ENCODE peak calls at places on chromosomes 5 and 9, in five cellular contexts. J is Peyer's patch, C is HCT116, F is DND-41, Z is heart left ventricle. S is an unnamed sample. For H3K27me3, the result is how much of the 10 kb centered on the place peaks cover.

GRCh38 chr9:90872835-90873294 is 71.2 kb downstream of the SYK start:
- DNase-seq in F (no peak), C (no peak), J (no peak), Z (no peak), S (no peak)

GRCh38 chr5:138054206-138054605 is 21.3 kb upstream of the FAM13B start:
- DNase-seq in F (no peak), Z (no peak), J (no peak), C (no peak), S (no peak)

GRCh38 chr5:45774528-45774927 is 78.3 kb upstream of the HCN1 start:
- DNase-seq in C (no peak), F (no peak), Z (no peak), J (no peak), S (no peak)

GRCh38 chr9:38089387-38090165 is 20.5 kb upstream of the SHB start:
- DNase-seq in F (no peak), C (no peak), Z (no peak), J (no peak), S (no peak)

GRCh38 chr9:132645306-132645705 is 24.5 kb downstream of the DDX31 start:
- DNase-seq in F (no peak), J (no peak), Z (no peak), C (no peak), S (no peak)

GRCh38 chr5:170738840-170739239 is 44.7 kb upstream of the GABRP start:
- DNase-seq in C (no peak), Z (no peak), F (no peak), J (no peak), S (no peak)

GRCh38 chr9:37034320-37034937 is 361 bp upstream of the PAX5 start:
- DNase-seq in J (no peak), F (no peak), Z (no peak), C (no peak), S (no peak)

GRCh38 chr5:68648944-68649874 is 433.7 kb downstream of the PIK3R1 start:
- DNase-seq in Z (no peak), J (no peak), F (no peak), C (no peak), S (no peak)

GRCh38 chr5:35884125-35884788 is 27.6 kb downstream of the IL7R start:
- DNase-seq in J (no peak), C (no peak), F (peak), Z (no peak), S (peak)

GRCh38 chr5:172939561-172939960 is 19.7 kb upstream of the RPL26L1 start:
- DNase-seq in F (no peak), J (peak), Z (peak), C (no peak), S (no peak)

GRCh38 chr9:89278997-89279739 is 31.8 kb upstream of the CKS2 start:
- DNase-seq in C (peak), J (no peak), F (peak), Z (no peak), S (peak)

GRCh38 chr5:5198111-5198510 is 58.0 kb downstream of the ADAMTS16 start:
- DNase-seq in F (no peak), Z (no peak), C (no peak), J (no peak), S (no peak)

GRCh38 chr9:113999256-114000062 is 78.6 kb downstream of the AMBP start:
- DNase-seq in Z (no peak), J (peak), C (no peak), F (no peak), S (no peak)

GRCh38 chr5:124651663-124652513 is 94.6 kb downstream of the ZNF608 start:
- DNase-seq in Z (peak), C (no peak), F (no peak), J (peak), S (peak)

GRCh38 chr5:155080721-155081120 is 67.2 kb downstream of the KIF4B start:
- DNase-seq in J (no peak), F (no peak), C (no peak), Z (no peak), S (no peak)

GRCh38 chr9:83062653-83063527 is at the start of gene RASEF:
- DNase-seq in J (peak), C (no peak), F (no peak), Z (no peak), S (no peak)

GRCh38 chr9:133274236-133275104 is 531 bp downstream of the ABO start:
- DNase-seq in C (no peak), Z (peak), J (peak), F (no peak), S (no peak)

GRCh38 chr9:17571825-17572224 is 7.0 kb upstream of the SH3GL2 start:
- DNase-seq in F (no peak), C (no peak), Z (no peak), J (no peak), S (no peak)

GRCh38 chr9:27548055-27548741 is 18.6 kb upstream of the MOB3B start:
- DNase-seq in J (no peak), Z (no peak), F (no peak), C (peak), S (no peak)

GRCh38 chr5:65663804-65664521 is 39.1 kb downstream of the SHLD3 start:
- DNase-seq in J (no peak), C (peak), Z (no peak), F (no peak), S (no peak)

GRCh38 chr5:60652206-60652605 is 47.8 kb downstream of the DEPDC1B start:
- DNase-seq in C (no peak), Z (no peak), J (no peak), F (no peak), S (peak)

GRCh38 chr9:16708638-16709435 is 161.6 kb downstream of the BNC2 start:
- DNase-seq in J (no peak), Z (no peak), C (no peak), F (no peak), S (no peak)

GRCh38 chr9:77752566-77752965 is 104.4 kb upstream of the GNA14 start:
- DNase-seq in Z (no peak), J (no peak), F (no peak), C (no peak), S (peak)

GRCh38 chr5:80707645-80708044 is 52.9 kb upstream of the DHFR start:
- DNase-seq in J (no peak), C (no peak), Z (no peak), F (no peak), S (no peak)

GRCh38 chr5:132772291-132773070 is 4.6 kb downstream of the SEPTIN8 start:
- DNase-seq in F (no peak), J (no peak), C (no peak), Z (no peak), S (no peak)

GRCh38 chr9:14323083-14323968 is 9.4 kb upstream of the NFIB start:
- DNase-seq in J (no peak), F (no peak), Z (no peak), C (no peak), S (no peak)

GRCh38 chr5:67173959-67174358 is 22.6 kb downstream of the CD180 start:
- DNase-seq in Z (no peak), J (no peak), F (no peak), C (no peak), S (no peak)

GRCh38 chr5:1124181-1125029 is 12.5 kb upstream of the SLC12A7 start:
- DNase-seq in J (no peak), Z (peak), C (no peak), F (no peak), S (no peak)

GRCh38 chr5:79573983-79574890 is 38.0 kb upstream of the TENT2 start:
- DNase-seq in C (no peak), F (no peak), Z (no peak), J (no peak), S (no peak)

GRCh38 chr5:173864126-173865075 is 23.7 kb upstream of the CPEB4 start:
- DNase-seq in Z (peak), C (no peak), F (no peak), J (peak), S (no peak)

GRCh38 chr5:143101740-143102386 is 301.6 kb downstream of the NR3C1 start:
- DNase-seq in C (no peak), Z (no peak), J (no peak), F (peak), S (no peak)

GRCh38 chr5:74209566-74209965 is 431.0 kb downstream of the ENC1 start:
- DNase-seq in J (no peak), C (no peak), F (no peak), Z (no peak), S (no peak)

GRCh38 chr9:4585135-4585534 is 77.0 kb upstream of the PLPP6 start:
- DNase-seq in J (no peak), Z (no peak), C (no peak), F (no peak), S (no peak)

GRCh38 chr5:120293796-120294195 is 170.3 kb upstream of the PRR16 start:
- DNase-seq in Z (no peak), C (no peak), J (no peak), F (no peak), S (no peak)

GRCh38 chr5:152505442-152506042 is 100.5 kb upstream of the NMUR2 start:
- DNase-seq in Z (peak), C (peak), J (peak), F (peak), S (peak)

GRCh38 chr5:14373685-14374084 is 207.9 kb upstream of the OTULINL start:
- DNase-seq in F (no peak), C (no peak), J (no peak), Z (no peak), S (no peak)

GRCh38 chr5:141100243-141100805 is at the start of gene PCDHB3:
- DNase-seq in F (peak), Z (peak), C (peak), J (no peak), S (no peak)

DNA sequence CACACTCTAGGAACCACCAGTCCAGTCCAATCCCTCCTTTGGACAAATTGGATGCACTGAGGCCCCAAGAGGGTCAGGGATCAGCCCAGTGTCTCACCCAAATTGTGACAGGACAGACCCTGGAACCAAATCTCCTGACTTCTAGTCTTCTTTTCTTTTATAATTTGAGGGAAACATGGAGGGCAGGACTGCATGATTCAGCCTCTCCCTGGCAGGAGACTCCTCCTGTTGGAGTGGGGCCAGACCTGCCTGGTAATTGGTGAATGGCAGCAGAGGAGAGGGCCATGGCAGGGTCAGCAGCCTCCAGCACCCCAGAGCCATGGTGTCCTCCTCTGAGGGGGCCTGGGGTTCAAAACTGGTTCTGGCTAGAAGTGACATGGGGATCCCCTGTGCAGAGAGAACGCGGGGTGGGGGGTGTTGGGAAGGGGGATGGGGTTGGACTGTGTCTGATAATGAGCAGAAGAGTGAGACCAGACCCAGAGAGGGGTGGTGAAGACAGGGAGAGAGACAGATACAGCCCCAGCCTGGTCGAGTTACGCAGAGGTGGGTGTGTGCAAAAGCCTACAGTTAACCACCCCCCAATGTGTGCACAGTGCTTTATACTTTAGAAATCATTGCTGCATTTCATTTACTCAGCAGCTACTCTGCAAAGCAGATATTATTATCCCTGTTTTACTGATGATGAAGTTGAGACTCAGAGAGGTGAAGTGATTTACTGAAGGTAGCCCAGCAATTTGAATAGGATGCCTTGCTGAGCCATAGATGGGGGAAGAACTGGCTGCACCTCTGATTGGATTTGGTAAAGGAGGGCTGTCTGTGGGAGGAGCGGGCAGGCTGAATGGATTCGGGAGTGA is 3.8 kb upstream of the SYNPO start:
- DNase-seq in F (no peak), J (no peak), Z (peak), C (no peak), S (no peak)
- H3K27ac ChIP-seq in F (no peak), J (no peak), Z (peak), C (no peak), S (peak)

GRCh38 chr9:121500165-121500478 is 478 bp upstream of the GGTA1 start:
- DNase-seq in C (no peak), F (no peak), J (no peak), Z (no peak), S (no peak)

GRCh38 chr9:121498487-121499176 is 1.0 kb downstream of the GGTA1 start:
- DNase-seq in F (no peak), C (no peak), J (no peak), Z (peak), S (no peak)

GRCh38 chr9:121498150-121498486 is 1.5 kb downstream of the GGTA1 start:
- DNase-seq in C (peak), J (no peak), Z (peak), F (peak), S (peak)

GRCh38 chr9:121499177-121499426 is 542 bp downstream of the GGTA1 start:
- DNase-seq in F (no peak), J (no peak), C (no peak), Z (no peak), S (no peak)

GRCh38 chr9:121499427-121500164 is at the start of gene GGTA1:
- DNase-seq in C (no peak), F (no peak), J (peak), Z (peak), S (no peak)
- H3K27me3 ChIP-seq in C (under half), F (under half), J (under half), Z (under half), S (half or more)

GRCh38 chr5:149429839-149430721 is 51.0 kb upstream of the IL17B start:
- DNase-seq in C (peak), F (no peak), J (no peak), Z (peak), S (no peak)
- TF ChIP-seq CTCF in C (no peak), F (no peak), J (no peak), Z (peak), S (peak)

GRCh38 chr5:149938791-149939358 is 5.7 kb downstream of the PDE6A start:
- DNase-seq in F (no peak), Z (no peak), C (no peak), J (no peak), S (no peak)
- H3K27ac ChIP-seq in F (no peak), Z (no peak), C (no peak), J (no peak), S (peak)

GRCh38 chr9:97852399-97853055 is 499 bp upstream of the FOXE1 start:
- DNase-seq in J (no peak), C (no peak), Z (no peak), F (no peak), S (no peak)
- H3K27me3 ChIP-seq in J (half or more), C (under half), Z (half or more), F (under half), S (half or more)

DNA sequence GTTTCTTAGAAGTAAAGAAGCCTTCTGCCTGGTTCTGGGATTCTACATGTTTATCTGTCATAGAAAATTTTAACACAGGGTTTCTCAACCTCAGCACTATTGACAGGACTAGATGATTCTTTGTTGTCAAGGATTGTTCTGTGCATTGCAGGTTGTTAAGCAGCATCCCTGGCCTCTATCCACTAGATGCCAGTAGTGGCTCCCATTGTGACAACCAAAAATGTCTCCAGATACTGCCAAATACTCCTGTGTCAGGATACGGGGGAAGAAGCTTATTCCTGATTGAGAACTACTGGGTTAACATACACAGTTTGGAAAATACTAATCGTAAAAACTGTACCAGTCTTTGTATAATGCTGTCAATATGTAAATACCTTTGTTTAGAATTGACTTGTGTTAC is 167.1 kb downstream of the NIPBL start:
- DNase-seq in J (no peak), C (no peak), F (no peak), Z (no peak), S (no peak)
- TF ChIP-seq CTCF in J (no peak), C (no peak), F (peak), Z (no peak), S (no peak)

DNA sequence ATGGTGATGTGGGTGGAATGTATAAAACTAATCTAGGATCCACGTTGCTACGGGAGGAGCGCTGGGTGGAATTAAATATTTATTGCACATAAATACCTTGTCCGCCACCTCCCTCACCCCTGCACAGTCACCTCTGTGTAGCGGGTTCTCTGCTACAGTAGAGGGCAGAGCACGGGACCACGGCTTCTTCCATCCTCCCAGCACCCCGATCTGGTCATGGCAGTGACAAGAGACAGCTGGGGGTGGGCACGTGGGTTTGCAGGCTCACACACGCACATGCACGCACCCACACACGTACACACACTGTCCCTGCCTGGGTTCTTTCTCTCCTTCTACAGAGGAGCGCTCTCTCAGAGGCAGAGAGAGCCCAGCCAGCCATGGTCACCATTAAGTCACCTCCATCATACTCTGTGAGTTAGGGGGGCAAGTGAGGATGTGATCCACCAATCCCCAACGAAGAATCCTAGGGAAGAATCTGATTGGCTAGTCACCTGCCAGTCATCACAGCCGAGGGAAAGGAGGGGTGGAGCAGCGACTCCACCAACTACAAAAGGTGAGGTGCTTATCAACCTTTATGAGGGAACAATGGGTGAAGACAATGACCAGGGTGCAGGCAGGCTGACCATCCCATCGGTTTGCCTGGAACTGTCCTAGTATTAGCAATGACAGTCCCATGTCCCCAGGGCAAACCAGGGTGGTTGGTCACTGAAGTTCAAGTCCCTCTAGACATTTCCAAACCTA is 18.5 kb upstream of the FCN1 start:
- DNase-seq in J (no peak), Z (no peak), C (no peak), F (no peak), S (no peak)
- H3K27ac ChIP-seq in J (no peak), Z (peak), C (no peak), F (no peak), S (no peak)